ENCODE peak calls at places on chromosomes 16 and 17, in four cellular contexts. I is GM03348; K is CD4-positive, CD25-positive, alpha-beta regulatory T cell; T is thoracic aorta. X is an unnamed sample.

GRCh38 chr17:12438813-12439586 is 226.7 kb upstream of the MYOCD start:
- DNase-seq in I (no peak), K (no peak), T (no peak), X (no peak)

GRCh38 chr17:74759941-74760340 is 11.5 kb downstream of the NHERF1 start:
- DNase-seq in I (no peak), K (no peak), T (no peak), X (no peak)

GRCh38 chr17:77160032-77160876 is 19.5 kb downstream of the SEC14L1 start:
- DNase-seq in I (peak), K (no peak), T (no peak), X (no peak)

GRCh38 chr16:72673118-72673517 is 374.8 kb downstream of the ZFHX3 start:
- DNase-seq in I (no peak), K (no peak), T (no peak), X (no peak)

GRCh38 chr17:1091885-1092284 is 87.9 kb downstream of the ABR start:
- DNase-seq in I (no peak), K (no peak), T (no peak), X (no peak)

GRCh38 chr17:35460354-35460851 is 11.8 kb upstream of the SLFN13 start:
- DNase-seq in I (peak), K (peak), T (no peak), X (no peak)

GRCh38 chr16:29806096-29806579 is at the start of gene MAZ:
- DNase-seq in I (peak), K (no peak), T (no peak), X (peak)

GRCh38 chr17:61457226-61457983 is 5.2 kb downstream of the TBX4 start:
- DNase-seq in I (no peak), K (no peak), T (no peak), X (no peak)

GRCh38 chr17:78924481-78925151 is 571 bp downstream of the TIMP2 start:
- DNase-seq in I (peak), K (no peak), T (no peak), X (no peak)

GRCh38 chr16:69039333-69039941 is 66.0 kb upstream of the HAS3 start:
- DNase-seq in I (no peak), K (no peak), T (no peak), X (no peak)

GRCh38 chr17:13027246-13027645 is 9.4 kb upstream of the ELAC2 start:
- DNase-seq in I (no peak), K (no peak), T (no peak), X (no peak)

GRCh38 chr17:81412490-81413093 is 17.3 kb downstream of the BAHCC1 start:
- DNase-seq in I (no peak), K (peak), T (no peak), X (no peak)

GRCh38 chr17:1252203-1252608 is 18.0 kb upstream of the BHLHA9 start:
- DNase-seq in I (peak), K (no peak), T (no peak), X (no peak)

GRCh38 chr17:48026503-48027321 is 10.9 kb downstream of the COPZ2 start:
- DNase-seq in I (peak), K (peak), T (peak), X (no peak)

GRCh38 chr17:77449373-77449907 is 308.7 kb downstream of the SEC14L1 start:
- DNase-seq in I (no peak), K (no peak), T (no peak), X (no peak)

GRCh38 chr16:25493136-25493811 is 198.5 kb upstream of the HS3ST4 start:
- DNase-seq in I (no peak), K (no peak), T (no peak), X (no peak)

GRCh38 chr17:17508019-17508535 is 11.9 kb upstream of the RASD1 start:
- DNase-seq in I (no peak), K (no peak), T (no peak), X (no peak)

GRCh38 chr17:7859028-7859427 is 1.2 kb downstream of the CYB5D1 start:
- DNase-seq in I (no peak), K (no peak), T (no peak), X (no peak)

X was measured in esophagus muscularis mucosa.